ENCODE peak calls at places on chromosome 1, in eight cellular contexts. One of them, this sample, is unnamed.

GRCh38 chr1:162036156-162036555 is 12.5 kb upstream of the OLFML2B start:
- DNase-seq in upper lobe of right lung: no peak
- DNase-seq in adrenal gland: no peak
- DNase-seq in heart left ventricle: no peak
- DNase-seq in ascending aorta: no peak
- DNase-seq in Panc1: no peak
- DNase-seq in body of pancreas: no peak
- DNase-seq in PC-3: no peak
- DNase-seq in this sample: no peak

GRCh38 chr1:67889940-67890567 is 56.8 kb upstream of the GNG12 start:
- DNase-seq in upper lobe of right lung: no peak
- DNase-seq in adrenal gland: peak
- DNase-seq in heart left ventricle: no peak
- DNase-seq in ascending aorta: no peak
- DNase-seq in Panc1: peak
- DNase-seq in body of pancreas: peak
- DNase-seq in PC-3: peak
- DNase-seq in this sample: no peak

GRCh38 chr1:10679521-10680220 is 116.8 kb downstream of the CASZ1 start:
- DNase-seq in upper lobe of right lung: no peak
- DNase-seq in adrenal gland: no peak
- DNase-seq in heart left ventricle: peak
- DNase-seq in ascending aorta: no peak
- DNase-seq in Panc1: no peak
- DNase-seq in body of pancreas: peak
- DNase-seq in PC-3: peak
- DNase-seq in this sample: no peak

GRCh38 chr1:20124451-20125057 is 5.2 kb upstream of the PLA2G2D start:
- DNase-seq in upper lobe of right lung: peak
- DNase-seq in adrenal gland: peak
- DNase-seq in heart left ventricle: no peak
- DNase-seq in ascending aorta: no peak
- DNase-seq in Panc1: peak
- DNase-seq in body of pancreas: peak
- DNase-seq in PC-3: peak
- DNase-seq in this sample: no peak

GRCh38 chr1:180501865-180502360 is 464 bp downstream of the ACBD6 start:
- DNase-seq in upper lobe of right lung: no peak
- DNase-seq in adrenal gland: no peak
- DNase-seq in heart left ventricle: no peak
- DNase-seq in ascending aorta: no peak
- DNase-seq in Panc1: no peak
- DNase-seq in body of pancreas: peak
- DNase-seq in PC-3: no peak
- DNase-seq in this sample: no peak

GRCh38 chr1:113479713-113480676 is 89.7 kb downstream of the MAGI3 start:
- DNase-seq in upper lobe of right lung: no peak
- DNase-seq in adrenal gland: no peak
- DNase-seq in heart left ventricle: peak
- DNase-seq in ascending aorta: no peak
- DNase-seq in Panc1: no peak
- DNase-seq in body of pancreas: no peak
- DNase-seq in PC-3: peak
- DNase-seq in this sample: no peak

GRCh38 chr1:208025036-208025435 is 114.1 kb upstream of the CD34 start:
- DNase-seq in upper lobe of right lung: peak
- DNase-seq in adrenal gland: no peak
- DNase-seq in heart left ventricle: no peak
- DNase-seq in ascending aorta: no peak
- DNase-seq in Panc1: no peak
- DNase-seq in body of pancreas: no peak
- DNase-seq in PC-3: no peak
- DNase-seq in this sample: no peak

GRCh38 chr1:63012339-63012738 is 228.4 kb downstream of the ATG4C start:
- DNase-seq in upper lobe of right lung: no peak
- DNase-seq in adrenal gland: peak
- DNase-seq in heart left ventricle: no peak
- DNase-seq in ascending aorta: no peak
- DNase-seq in Panc1: no peak
- DNase-seq in body of pancreas: peak
- DNase-seq in PC-3: no peak
- DNase-seq in this sample: no peak

GRCh38 chr1:18965206-18966173 is 9.0 kb upstream of the IFFO2 start:
- DNase-seq in upper lobe of right lung: peak
- DNase-seq in adrenal gland: no peak
- DNase-seq in heart left ventricle: no peak
- DNase-seq in ascending aorta: no peak
- DNase-seq in Panc1: no peak
- DNase-seq in body of pancreas: no peak
- DNase-seq in PC-3: peak
- DNase-seq in this sample: no peak

GRCh38 chr1:204360314-204360713 is 585 bp upstream of the PLEKHA6 start:
- DNase-seq in upper lobe of right lung: no peak
- DNase-seq in adrenal gland: no peak
- DNase-seq in heart left ventricle: no peak
- DNase-seq in ascending aorta: no peak
- DNase-seq in Panc1: no peak
- DNase-seq in body of pancreas: no peak
- DNase-seq in PC-3: no peak
- DNase-seq in this sample: no peak

GRCh38 chr1:232933026-232933425 is 17.4 kb upstream of the NTPCR start:
- DNase-seq in upper lobe of right lung: no peak
- DNase-seq in adrenal gland: no peak
- DNase-seq in heart left ventricle: no peak
- DNase-seq in ascending aorta: no peak
- DNase-seq in Panc1: no peak
- DNase-seq in body of pancreas: no peak
- DNase-seq in PC-3: no peak
- DNase-seq in this sample: no peak

GRCh38 chr1:206850401-206850800 is 15.0 kb upstream of the IL20 start:
- DNase-seq in upper lobe of right lung: no peak
- DNase-seq in adrenal gland: no peak
- DNase-seq in heart left ventricle: no peak
- DNase-seq in ascending aorta: no peak
- DNase-seq in Panc1: no peak
- DNase-seq in body of pancreas: no peak
- DNase-seq in PC-3: no peak
- DNase-seq in this sample: no peak

GRCh38 chr1:225143001-225143400 is 213.5 kb downstream of the DNAH14 start:
- DNase-seq in upper lobe of right lung: no peak
- DNase-seq in adrenal gland: no peak
- DNase-seq in heart left ventricle: no peak
- DNase-seq in ascending aorta: no peak
- DNase-seq in Panc1: no peak
- DNase-seq in body of pancreas: no peak
- DNase-seq in PC-3: no peak
- DNase-seq in this sample: no peak

GRCh38 chr1:109995536-109995935 is 11.0 kb downstream of the AHCYL1 start:
- DNase-seq in upper lobe of right lung: no peak
- DNase-seq in adrenal gland: no peak
- DNase-seq in heart left ventricle: no peak
- DNase-seq in ascending aorta: no peak
- DNase-seq in Panc1: no peak
- DNase-seq in body of pancreas: no peak
- DNase-seq in PC-3: no peak
- DNase-seq in this sample: no peak

GRCh38 chr1:167705250-167705649 is 16.5 kb upstream of the MPZL1 start:
- DNase-seq in upper lobe of right lung: no peak
- DNase-seq in adrenal gland: no peak
- DNase-seq in heart left ventricle: no peak
- DNase-seq in ascending aorta: no peak
- DNase-seq in Panc1: no peak
- DNase-seq in body of pancreas: no peak
- DNase-seq in PC-3: no peak
- DNase-seq in this sample: no peak

GRCh38 chr1:193183019-193183643 is 3.3 kb downstream of the B3GALT2 start:
- DNase-seq in upper lobe of right lung: no peak
- DNase-seq in adrenal gland: no peak
- DNase-seq in heart left ventricle: no peak
- DNase-seq in ascending aorta: no peak
- DNase-seq in Panc1: peak
- DNase-seq in body of pancreas: peak
- DNase-seq in PC-3: peak
- DNase-seq in this sample: no peak

GRCh38 chr1:84907095-84907827 is 14.3 kb upstream of the LPAR3 start:
- DNase-seq in upper lobe of right lung: no peak
- DNase-seq in adrenal gland: no peak
- DNase-seq in heart left ventricle: no peak
- DNase-seq in ascending aorta: no peak
- DNase-seq in Panc1: no peak
- DNase-seq in body of pancreas: no peak
- DNase-seq in PC-3: peak
- DNase-seq in this sample: no peak

GRCh38 chr1:36991551-36991950 is 42.8 kb downstream of the GRIK3 start:
- DNase-seq in upper lobe of right lung: no peak
- DNase-seq in adrenal gland: no peak
- DNase-seq in heart left ventricle: no peak
- DNase-seq in ascending aorta: no peak
- DNase-seq in Panc1: no peak
- DNase-seq in body of pancreas: no peak
- DNase-seq in PC-3: no peak
- DNase-seq in this sample: no peak

GRCh38 chr1:48214820-48215219 is 7.7 kb upstream of the SLC5A9 start:
- DNase-seq in upper lobe of right lung: no peak
- DNase-seq in adrenal gland: no peak
- DNase-seq in heart left ventricle: no peak
- DNase-seq in ascending aorta: no peak
- DNase-seq in Panc1: no peak
- DNase-seq in body of pancreas: no peak
- DNase-seq in PC-3: no peak
- DNase-seq in this sample: peak

GRCh38 chr1:40044065-40044575 is 3.6 kb downstream of the CAP1 start:
- DNase-seq in upper lobe of right lung: no peak
- DNase-seq in adrenal gland: no peak
- DNase-seq in heart left ventricle: no peak
- DNase-seq in ascending aorta: no peak
- DNase-seq in Panc1: no peak
- DNase-seq in body of pancreas: no peak
- DNase-seq in PC-3: no peak
- DNase-seq in this sample: no peak

DNA sequence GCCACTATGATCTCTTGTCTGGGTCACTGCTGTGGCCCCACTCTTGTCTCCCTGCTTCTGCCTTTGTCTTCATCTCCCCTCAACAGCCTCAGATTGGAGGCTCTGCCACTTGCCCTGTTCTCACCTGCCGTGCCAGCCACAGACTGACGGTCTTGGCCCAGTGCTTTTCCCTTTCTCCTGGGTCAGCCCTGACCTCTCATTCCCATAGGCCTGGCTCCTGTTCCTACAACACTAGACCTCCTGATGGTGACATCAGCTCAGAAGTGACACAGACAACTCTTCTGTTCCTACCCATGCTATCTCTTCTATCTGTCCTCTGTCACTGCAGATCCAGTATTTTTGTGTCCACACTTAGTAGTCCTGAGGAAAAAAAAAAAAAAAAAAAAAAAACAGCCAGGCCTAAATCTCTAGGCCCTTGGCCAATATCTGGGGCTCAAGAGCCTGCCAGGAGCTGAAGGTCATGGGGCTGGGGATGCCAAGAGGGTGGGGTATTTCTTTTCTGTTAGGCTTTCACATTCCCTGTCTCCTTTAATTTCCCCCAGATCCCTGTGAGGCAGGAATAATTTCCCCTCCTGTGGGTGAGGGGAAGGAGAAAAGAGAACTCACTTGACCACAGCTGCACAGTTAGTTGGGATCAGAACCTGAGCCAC is 42.0 kb upstream of the FOXO6 start:
- DNase-seq in upper lobe of right lung: no peak
- DNase-seq in adrenal gland: peak
- DNase-seq in heart left ventricle: no peak
- DNase-seq in ascending aorta: no peak
- DNase-seq in Panc1: no peak
- DNase-seq in body of pancreas: peak
- DNase-seq in PC-3: no peak
- DNase-seq in this sample: no peak
- H3K27ac ChIP-seq in upper lobe of right lung: no peak
- H3K27ac ChIP-seq in adrenal gland: no peak
- H3K27ac ChIP-seq in heart left ventricle: peak
- H3K27ac ChIP-seq in ascending aorta: peak
- H3K27ac ChIP-seq in Panc1: no peak
- H3K27ac ChIP-seq in body of pancreas: peak
- H3K27ac ChIP-seq in PC-3: no peak
- H3K27ac ChIP-seq in this sample: no peak

GRCh38 chr1:156601892-156602291 is 613 bp upstream of the GPATCH4 start:
- DNase-seq in upper lobe of right lung: peak
- DNase-seq in adrenal gland: no peak
- DNase-seq in heart left ventricle: no peak
- DNase-seq in ascending aorta: no peak
- DNase-seq in Panc1: no peak
- DNase-seq in body of pancreas: no peak
- DNase-seq in PC-3: no peak
- DNase-seq in this sample: no peak
- H3K27ac ChIP-seq in upper lobe of right lung: peak
- H3K27ac ChIP-seq in adrenal gland: no peak
- H3K27ac ChIP-seq in heart left ventricle: peak
- H3K27ac ChIP-seq in ascending aorta: peak
- H3K27ac ChIP-seq in Panc1: peak
- H3K27ac ChIP-seq in body of pancreas: peak
- H3K27ac ChIP-seq in PC-3: peak
- H3K27ac ChIP-seq in this sample: peak

GRCh38 chr1:119372493-119373086 is 4.0 kb downstream of the HAO2 start:
- DNase-seq in upper lobe of right lung: no peak
- DNase-seq in adrenal gland: peak
- DNase-seq in heart left ventricle: no peak
- DNase-seq in ascending aorta: no peak
- DNase-seq in Panc1: no peak
- DNase-seq in body of pancreas: peak
- DNase-seq in PC-3: peak
- DNase-seq in this sample: no peak
- H3K27ac ChIP-seq in upper lobe of right lung: no peak
- H3K27ac ChIP-seq in adrenal gland: no peak
- H3K27ac ChIP-seq in heart left ventricle: no peak
- H3K27ac ChIP-seq in ascending aorta: no peak
- H3K27ac ChIP-seq in Panc1: no peak
- H3K27ac ChIP-seq in body of pancreas: no peak
- H3K27ac ChIP-seq in PC-3: no peak
- H3K27ac ChIP-seq in this sample: no peak

DNA sequence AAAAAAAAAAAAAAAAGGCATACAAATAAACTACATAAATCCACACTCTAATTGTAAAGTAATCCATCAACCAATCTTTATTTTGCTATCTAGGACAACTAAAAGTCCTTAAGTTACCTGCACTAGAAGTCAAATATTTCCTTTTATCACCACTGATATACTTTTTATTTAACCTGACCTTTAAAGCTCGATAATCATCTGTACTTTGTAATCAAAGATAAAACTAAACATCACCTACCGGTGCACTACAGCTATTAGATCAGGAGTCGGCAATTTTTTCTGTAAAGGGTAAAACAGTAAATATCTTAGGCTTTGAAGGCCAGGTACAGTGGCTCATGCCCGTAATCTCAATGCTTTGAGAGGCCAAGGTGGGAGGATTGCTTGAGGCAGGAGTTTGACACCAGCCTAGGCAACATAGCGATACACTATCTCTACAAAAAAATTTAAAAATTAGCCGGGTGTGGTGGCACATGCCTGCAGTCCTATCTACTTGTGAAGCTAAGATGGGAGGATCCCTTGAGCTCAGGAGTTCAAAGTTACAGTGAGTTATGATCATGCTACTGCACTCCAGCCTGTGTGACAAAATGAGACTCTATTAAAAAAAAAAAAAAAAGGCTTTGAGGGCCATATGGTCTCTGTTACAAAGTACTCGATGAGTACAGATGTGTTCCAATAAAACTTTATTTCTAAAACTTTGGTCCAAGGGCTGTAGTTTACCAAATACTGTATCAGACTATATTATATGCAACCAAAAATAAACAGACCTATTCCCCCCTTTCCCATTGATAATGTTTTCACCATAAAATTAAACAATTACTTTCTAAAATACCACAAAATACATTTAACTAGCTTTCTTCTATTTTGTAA is 47.1 kb downstream of the TESK2 start:
- DNase-seq in upper lobe of right lung: no peak
- DNase-seq in adrenal gland: no peak
- DNase-seq in heart left ventricle: no peak
- DNase-seq in ascending aorta: no peak
- DNase-seq in Panc1: no peak
- DNase-seq in body of pancreas: no peak
- DNase-seq in PC-3: no peak
- DNase-seq in this sample: no peak
- H3K27ac ChIP-seq in upper lobe of right lung: no peak
- H3K27ac ChIP-seq in adrenal gland: no peak
- H3K27ac ChIP-seq in heart left ventricle: no peak
- H3K27ac ChIP-seq in ascending aorta: no peak
- H3K27ac ChIP-seq in Panc1: no peak
- H3K27ac ChIP-seq in body of pancreas: no peak
- H3K27ac ChIP-seq in PC-3: no peak
- H3K27ac ChIP-seq in this sample: no peak

This sample was measured in substantia nigra.